ENCODE peak calls at places on chromosomes 12 and 14, in five cellular contexts. N, X, S, W and Y are unnamed samples.

GRCh38 chr14:105366386-105367074 is 31.8 kb upstream of the TEX22 start:
- DNase-seq in N (no peak), X (no peak), S (no peak), W (no peak), Y (no peak)

GRCh38 chr12:14157129-14157747 is 175.8 kb upstream of the GRIN2B start:
- DNase-seq in N (no peak), X (no peak), S (no peak), W (no peak), Y (no peak)

GRCh38 chr12:96177013-96177412 is 17.2 kb upstream of the ELK3 start:
- DNase-seq in N (no peak), X (peak), S (peak), W (no peak), Y (no peak)

GRCh38 chr12:12017135-12017581 is 53.6 kb upstream of the BCL2L14 start:
- DNase-seq in N (no peak), X (no peak), S (no peak), W (peak), Y (no peak)

GRCh38 chr14:49769171-49769570 is 1.2 kb downstream of the KLHDC2 start:
- DNase-seq in N (no peak), X (peak), S (no peak), W (no peak), Y (no peak)

GRCh38 chr14:71289536-71289935 is 382.3 kb downstream of the PCNX1 start:
- DNase-seq in N (no peak), X (no peak), S (no peak), W (peak), Y (peak)

GRCh38 chr14:45135181-45135580 is 549 bp upstream of the FANCM start:
- DNase-seq in N (no peak), X (peak), S (no peak), W (peak), Y (no peak)

GRCh38 chr12:97545804-97546203 is 83.2 kb downstream of the RMST start:
- DNase-seq in N (no peak), X (no peak), S (no peak), W (no peak), Y (no peak)

GRCh38 chr12:62899568-62900390 is 35.2 kb downstream of the PPM1H start:
- DNase-seq in N (no peak), X (no peak), S (no peak), W (no peak), Y (no peak)